ENCODE peak calls at places on chromosomes 1 and 21, in five cellular contexts. One of them, this sample, is unnamed.

GRCh38 chr1:167502192-167502551 is 16.2 kb downstream of the CD247 start:
- DNase-seq in endodermal cell: peak; percentile 35
- DNase-seq in PC-3: no peak
- DNase-seq in astrocyte: no peak
- DNase-seq in neuronal stem cell: no peak
- DNase-seq in this sample: no peak

GRCh38 chr21:41119901-41120300 is 48.1 kb upstream of the BACE2 start:
- DNase-seq in endodermal cell: no peak
- DNase-seq in PC-3: peak; percentile 11
- DNase-seq in astrocyte: no peak
- DNase-seq in neuronal stem cell: no peak
- DNase-seq in this sample: no peak

GRCh38 chr1:19743180-19743579 is 56.5 kb downstream of the TMCO4 start:
- DNase-seq in endodermal cell: no peak
- DNase-seq in PC-3: no peak
- DNase-seq in astrocyte: no peak
- DNase-seq in neuronal stem cell: no peak
- DNase-seq in this sample: no peak

GRCh38 chr21:18499761-18500376 is 96.3 kb upstream of the TMPRSS15 start:
- DNase-seq in endodermal cell: peak; percentile 72
- DNase-seq in PC-3: peak; percentile 69
- DNase-seq in astrocyte: peak; percentile 16
- DNase-seq in neuronal stem cell: peak; percentile 56
- DNase-seq in this sample: peak; percentile 54

GRCh38 chr1:223258751-223259177 is 105.2 kb downstream of the SUSD4 start:
- DNase-seq in endodermal cell: no peak
- DNase-seq in PC-3: peak; percentile 86
- DNase-seq in astrocyte: peak; percentile 71
- DNase-seq in neuronal stem cell: no peak
- DNase-seq in this sample: peak; percentile 55

GRCh38 chr1:241610056-241610815 is 29.9 kb downstream of the CHML start:
- DNase-seq in endodermal cell: peak; percentile 53
- DNase-seq in PC-3: peak; percentile 55
- DNase-seq in astrocyte: no peak
- DNase-seq in neuronal stem cell: peak; percentile 14
- DNase-seq in this sample: peak; percentile 74

GRCh38 chr1:6092211-6092610 is 46.5 kb downstream of the KCNAB2 start:
- DNase-seq in endodermal cell: no peak
- DNase-seq in PC-3: no peak
- DNase-seq in astrocyte: no peak
- DNase-seq in neuronal stem cell: no peak
- DNase-seq in this sample: no peak

GRCh38 chr1:222931018-222931417 is 116.2 kb downstream of the DISP1 start:
- DNase-seq in endodermal cell: no peak
- DNase-seq in PC-3: no peak
- DNase-seq in astrocyte: peak; percentile 62
- DNase-seq in neuronal stem cell: no peak
- DNase-seq in this sample: no peak

GRCh38 chr1:190578531-190578930 is 100.9 kb upstream of the BRINP3 start:
- DNase-seq in endodermal cell: no peak
- DNase-seq in PC-3: no peak
- DNase-seq in astrocyte: no peak
- DNase-seq in neuronal stem cell: no peak
- DNase-seq in this sample: peak; percentile 17

GRCh38 chr1:7299994-7300393 is 471.1 kb upstream of the VAMP3 start:
- DNase-seq in endodermal cell: peak; percentile 13
- DNase-seq in PC-3: peak; percentile 47
- DNase-seq in astrocyte: peak; percentile 88
- DNase-seq in neuronal stem cell: no peak
- DNase-seq in this sample: peak; percentile 86

GRCh38 chr1:10685851-10686403 is 110.5 kb downstream of the CASZ1 start:
- DNase-seq in endodermal cell: no peak
- DNase-seq in PC-3: peak; percentile 67
- DNase-seq in astrocyte: peak; percentile 51
- DNase-seq in neuronal stem cell: no peak
- DNase-seq in this sample: peak; percentile 27

GRCh38 chr1:10687142-10687715 is 109.2 kb downstream of the CASZ1 start:
- DNase-seq in endodermal cell: no peak
- DNase-seq in PC-3: no peak
- DNase-seq in astrocyte: no peak
- DNase-seq in neuronal stem cell: no peak
- DNase-seq in this sample: no peak

GRCh38 chr1:10688409-10688786 is 108.0 kb downstream of the CASZ1 start:
- DNase-seq in endodermal cell: no peak
- DNase-seq in PC-3: no peak
- DNase-seq in astrocyte: no peak
- DNase-seq in neuronal stem cell: no peak
- DNase-seq in this sample: no peak

GRCh38 chr1:10686404-10687040 is 109.9 kb downstream of the CASZ1 start:
- DNase-seq in endodermal cell: peak; percentile 75
- DNase-seq in PC-3: peak; percentile 77
- DNase-seq in astrocyte: no peak
- DNase-seq in neuronal stem cell: no peak
- DNase-seq in this sample: no peak

DNA sequence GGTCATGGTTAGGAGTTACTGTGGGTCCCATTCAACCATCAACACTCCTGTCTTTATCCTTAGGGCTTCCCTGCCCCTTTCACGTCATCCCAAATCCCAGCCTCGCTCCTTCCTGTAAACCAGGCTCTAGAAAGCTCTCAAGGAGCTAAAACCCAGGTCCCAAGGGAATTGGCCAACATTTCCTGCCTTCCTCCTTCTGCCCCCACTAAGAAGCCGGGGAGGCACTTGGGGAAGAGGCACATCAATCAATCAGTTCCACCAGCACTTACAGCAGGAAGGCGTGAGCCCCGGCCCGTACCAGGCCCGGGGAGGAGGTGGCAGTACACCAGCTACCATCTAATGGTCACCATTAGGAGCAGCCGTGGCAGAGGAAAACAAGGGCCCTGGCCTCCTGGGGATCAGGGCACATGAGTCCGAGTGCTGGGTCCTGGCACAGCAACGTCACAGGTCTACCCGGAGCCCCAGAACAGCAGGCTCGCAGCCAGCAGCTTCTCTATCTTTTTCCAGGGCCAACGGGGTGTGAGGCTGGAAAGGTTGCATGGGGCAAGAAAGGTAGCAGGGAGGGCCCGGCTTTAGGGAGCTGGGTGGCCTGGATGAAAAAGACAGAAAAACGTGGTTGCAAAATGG is 108.6 kb downstream of the CASZ1 start:
- DNase-seq in endodermal cell: no peak
- DNase-seq in PC-3: no peak
- DNase-seq in astrocyte: no peak
- DNase-seq in neuronal stem cell: no peak
- DNase-seq in this sample: peak; percentile 47
- H3K9ac ChIP-seq in endodermal cell: no peak overlapping the region
- H3K9ac ChIP-seq in PC-3: no peak overlapping the region
- H3K9ac ChIP-seq in astrocyte: no peak overlapping the region
- H3K9ac ChIP-seq in neuronal stem cell: no peak overlapping the region
- H3K9ac ChIP-seq in this sample: no peak overlapping the region

GRCh38 chr1:228088586-228089498 is 6.3 kb downstream of the ARF1 start:
- DNase-seq in endodermal cell: peak; percentile 38
- DNase-seq in PC-3: no peak
- DNase-seq in astrocyte: no peak
- DNase-seq in neuronal stem cell: no peak
- DNase-seq in this sample: peak; percentile 41
- H3K4me1 ChIP-seq in endodermal cell: peaks cover 25% of the 10 kb centered on the region
- H3K4me1 ChIP-seq in PC-3: peaks cover 79% of the 10 kb centered on the region
- H3K4me1 ChIP-seq in astrocyte: peaks cover 61% of the 10 kb centered on the region
- H3K4me1 ChIP-seq in neuronal stem cell: peaks cover 21% of the 10 kb centered on the region
- H3K4me1 ChIP-seq in this sample: peaks cover 75% of the 10 kb centered on the region

DNA sequence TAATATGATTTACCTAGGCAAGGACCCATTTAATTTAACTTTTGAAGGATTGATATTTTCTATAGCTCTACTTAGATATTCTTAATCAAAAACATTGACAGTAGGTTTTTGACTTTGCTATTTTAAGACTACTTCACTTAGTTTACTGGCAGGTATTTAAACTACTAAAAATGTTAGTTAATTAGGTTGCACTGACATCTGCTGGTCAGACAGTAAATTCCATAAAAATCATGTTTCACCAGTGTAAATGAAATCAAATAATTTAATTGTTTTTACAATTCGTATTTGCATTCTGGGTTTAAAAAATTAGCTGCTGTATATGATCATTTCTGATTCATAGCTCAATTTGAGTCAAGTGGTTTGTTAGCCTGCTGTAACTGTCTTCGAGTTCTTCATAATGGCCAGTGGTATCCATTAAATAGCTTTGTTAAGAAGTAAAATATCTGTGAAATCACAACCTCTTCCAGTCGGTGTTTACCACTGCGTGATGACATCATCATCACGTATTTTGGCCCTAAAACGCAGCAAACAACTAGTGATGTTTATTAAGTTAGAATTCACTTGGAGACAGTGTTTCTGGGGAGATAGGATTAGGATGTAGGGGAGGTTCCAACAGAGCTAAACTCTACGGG is 26.2 kb downstream of the EXTL2 start:
- DNase-seq in endodermal cell: no peak
- DNase-seq in PC-3: peak; percentile 70
- DNase-seq in astrocyte: peak; percentile 32
- DNase-seq in neuronal stem cell: peak; percentile 14
- DNase-seq in this sample: peak; percentile 77
- H3K4me3 ChIP-seq in endodermal cell: no peak overlapping the region
- H3K4me3 ChIP-seq in PC-3: peak overlapping the region; percentile 51
- H3K4me3 ChIP-seq in astrocyte: peak overlapping the region; percentile 18
- H3K4me3 ChIP-seq in neuronal stem cell: no peak overlapping the region
- H3K4me3 ChIP-seq in this sample: peak overlapping the region; percentile 19

GRCh38 chr1:32716312-32717126 is 13.9 kb upstream of the SYNC start:
- DNase-seq in endodermal cell: peak; percentile 100
- DNase-seq in PC-3: peak; percentile 98
- DNase-seq in astrocyte: no peak
- DNase-seq in neuronal stem cell: peak; percentile 56
- DNase-seq in this sample: no peak
- H3K9ac ChIP-seq in endodermal cell: no peak overlapping the region
- H3K9ac ChIP-seq in PC-3: no peak overlapping the region
- H3K9ac ChIP-seq in astrocyte: no peak overlapping the region
- H3K9ac ChIP-seq in neuronal stem cell: no peak overlapping the region
- H3K9ac ChIP-seq in this sample: no peak overlapping the region

GRCh38 chr1:226276077-226276682 is 32.8 kb downstream of the LIN9 start:
- DNase-seq in endodermal cell: no peak
- DNase-seq in PC-3: peak; percentile 61
- DNase-seq in astrocyte: no peak
- DNase-seq in neuronal stem cell: no peak
- DNase-seq in this sample: no peak

GRCh38 chr1:226281058-226281457 is 27.9 kb downstream of the LIN9 start:
- DNase-seq in endodermal cell: no peak
- DNase-seq in PC-3: no peak
- DNase-seq in astrocyte: no peak
- DNase-seq in neuronal stem cell: no peak
- DNase-seq in this sample: no peak

GRCh38 chr1:226276987-226277386 is 32.0 kb downstream of the LIN9 start:
- DNase-seq in endodermal cell: no peak
- DNase-seq in PC-3: no peak
- DNase-seq in astrocyte: no peak
- DNase-seq in neuronal stem cell: no peak
- DNase-seq in this sample: no peak

GRCh38 chr1:226279498-226279897 is 29.5 kb downstream of the LIN9 start:
- DNase-seq in endodermal cell: no peak
- DNase-seq in PC-3: no peak
- DNase-seq in astrocyte: no peak
- DNase-seq in neuronal stem cell: no peak
- DNase-seq in this sample: no peak

DNA sequence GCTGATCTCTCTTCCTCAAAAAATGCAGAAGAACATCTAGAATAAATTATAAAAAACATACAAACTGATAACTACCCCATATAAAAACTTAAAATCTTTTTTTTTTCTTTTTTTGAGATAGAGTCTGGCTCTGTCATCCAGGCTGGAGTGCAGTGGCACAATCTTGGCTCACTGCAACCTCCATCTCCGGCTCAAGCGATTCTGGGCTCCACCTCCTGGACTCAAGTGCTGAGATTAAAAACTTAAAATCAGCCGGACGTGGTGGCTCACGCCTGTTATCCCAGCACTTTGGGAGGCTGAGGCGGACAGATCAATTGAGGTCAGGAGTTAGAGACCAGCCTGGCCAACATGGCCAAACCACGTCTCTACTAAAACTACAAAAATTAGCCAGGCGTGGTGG is 31.1 kb downstream of the LIN9 start:
- DNase-seq in endodermal cell: no peak
- DNase-seq in PC-3: no peak
- DNase-seq in astrocyte: no peak
- DNase-seq in neuronal stem cell: no peak
- DNase-seq in this sample: no peak
- H3K4me1 ChIP-seq in endodermal cell: peaks cover under 1% of the 10 kb centered on the region
- H3K4me1 ChIP-seq in PC-3: peaks cover 12% of the 10 kb centered on the region
- H3K4me1 ChIP-seq in astrocyte: no peaks in the 10 kb centered on the region
- H3K4me1 ChIP-seq in neuronal stem cell: peaks cover 2% of the 10 kb centered on the region
- H3K4me1 ChIP-seq in this sample: no peaks in the 10 kb centered on the region